ENCODE peak calls at places on chromosomes 1 and 21, in five cellular contexts. I, B, L, X and D are unnamed samples. For H3K4me1, the result is how much of the 10 kb centered on the place peaks cover.

GRCh38 chr1:183301239-183301638 is 115.2 kb downstream of the LAMC2 start:
- DNase-seq in I (no peak), B (no peak), L (no peak), X (no peak), D (no peak)

GRCh38 chr1:8197493-8198282 is 120.2 kb upstream of the SLC45A1 start:
- DNase-seq in I (no peak), B (no peak), L (peak), X (peak), D (no peak)

GRCh38 chr1:53326088-53326597 is 1.7 kb downstream of the LRP8 start:
- DNase-seq in I (peak), B (peak), L (peak), X (peak), D (peak)

GRCh38 chr1:24201941-24202440 is 14.9 kb upstream of the IFNLR1 start:
- DNase-seq in I (peak), B (peak), L (peak), X (peak), D (peak)

GRCh38 chr1:224710196-224710595 is 94.1 kb downstream of the CNIH3 start:
- DNase-seq in I (no peak), B (no peak), L (peak), X (no peak), D (no peak)

GRCh38 chr1:183569141-183569540 is 21.1 kb downstream of the NCF2 start:
- DNase-seq in I (no peak), B (no peak), L (no peak), X (peak), D (no peak)

GRCh38 chr1:152049291-152050073 is 12.7 kb upstream of the S100A11 start:
- DNase-seq in I (no peak), B (no peak), L (peak), X (no peak), D (no peak)

GRCh38 chr1:84434756-84435142 is 36.5 kb downstream of the DNASE2B start:
- DNase-seq in I (no peak), B (no peak), L (no peak), X (no peak), D (no peak)

GRCh38 chr1:15153842-15154479 is 414 bp downstream of the TMEM51 start:
- DNase-seq in I (peak), B (no peak), L (peak), X (peak), D (peak)

GRCh38 chr1:206705187-206705586 is 20.5 kb downstream of the MAPKAPK2 start:
- DNase-seq in I (peak), B (no peak), L (peak), X (peak), D (no peak)

GRCh38 chr1:59730759-59731478 is 83.8 kb upstream of the HOOK1 start:
- DNase-seq in I (no peak), B (no peak), L (peak), X (peak), D (peak)

GRCh38 chr1:187476671-187477070 is 647.9 kb downstream of the PLA2G4A start:
- DNase-seq in I (peak), B (no peak), L (peak), X (no peak), D (no peak)

GRCh38 chr1:171803056-171803455 is 21.6 kb downstream of the METTL13 start:
- DNase-seq in I (no peak), B (no peak), L (peak), X (no peak), D (no peak)

GRCh38 chr1:226425431-226426031 is 17.6 kb upstream of the PARP1 start:
- DNase-seq in I (no peak), B (peak), L (no peak), X (no peak), D (no peak)

GRCh38 chr1:146031476-146031875 is 9.9 kb upstream of the HJV start:
- DNase-seq in I (no peak), B (no peak), L (no peak), X (no peak), D (no peak)

DNA sequence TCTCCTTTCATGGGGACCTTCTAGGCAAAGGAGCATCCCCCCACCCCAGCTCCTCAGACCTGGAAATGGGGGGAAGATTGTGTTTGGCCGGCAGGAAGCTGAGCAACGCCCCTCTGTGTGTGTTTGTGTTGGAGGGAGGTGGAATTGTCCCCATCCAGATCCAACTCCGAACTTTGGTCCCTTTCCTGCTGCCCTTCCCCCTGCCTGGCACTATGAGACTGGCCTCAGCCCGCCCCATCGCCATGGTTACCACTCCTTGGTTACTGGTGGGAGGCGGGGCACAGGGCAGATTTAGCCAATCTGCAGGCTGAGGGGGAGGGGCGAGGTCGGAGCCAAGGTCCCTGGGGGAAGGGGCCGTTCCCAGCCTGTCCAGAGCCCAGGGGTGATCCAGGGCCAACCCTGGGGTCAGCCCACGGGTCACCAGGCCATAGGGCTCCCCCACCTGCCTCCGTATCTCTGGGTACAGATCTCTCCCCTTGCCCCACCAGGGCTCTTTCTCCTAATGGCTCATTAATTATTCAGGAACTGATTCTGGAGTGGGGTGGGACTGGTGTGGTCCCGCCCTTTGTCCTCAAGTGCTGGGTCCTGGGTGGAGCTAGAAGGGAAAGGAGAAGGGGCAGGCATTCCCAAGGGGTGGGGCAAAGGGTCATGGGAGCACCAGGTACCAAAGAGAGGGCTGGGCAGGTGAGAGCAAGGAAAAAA is 15.2 kb downstream of the PTPRF start:
- DNase-seq in I (peak), B (no peak), L (peak), X (peak), D (peak)
- H3K4me1 ChIP-seq in I (half or more), B (under half), L (under half), X (half or more), D (half or more)

DNA sequence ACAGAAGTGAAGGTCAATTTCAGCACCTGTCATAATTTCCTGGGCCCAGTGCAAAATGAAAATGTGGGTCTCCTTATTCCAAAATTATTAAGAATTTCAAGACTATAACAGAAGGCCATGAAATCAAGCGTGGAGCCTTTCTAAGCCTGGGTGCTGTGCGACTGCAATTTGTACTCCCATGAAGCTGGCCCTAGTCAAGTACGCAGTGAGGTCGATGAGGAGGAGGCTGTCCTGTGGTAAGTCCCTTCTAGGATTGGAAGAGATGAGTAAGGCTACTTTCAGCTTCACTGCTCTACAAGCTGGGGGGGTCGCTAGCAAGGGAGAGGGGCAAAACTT is 449 bp upstream of the NUDC start:
- DNase-seq in I (no peak), B (no peak), L (no peak), X (no peak), D (no peak)
- H3K4me3 ChIP-seq in I (peak), B (no peak), L (peak), X (no peak), D (peak)

DNA sequence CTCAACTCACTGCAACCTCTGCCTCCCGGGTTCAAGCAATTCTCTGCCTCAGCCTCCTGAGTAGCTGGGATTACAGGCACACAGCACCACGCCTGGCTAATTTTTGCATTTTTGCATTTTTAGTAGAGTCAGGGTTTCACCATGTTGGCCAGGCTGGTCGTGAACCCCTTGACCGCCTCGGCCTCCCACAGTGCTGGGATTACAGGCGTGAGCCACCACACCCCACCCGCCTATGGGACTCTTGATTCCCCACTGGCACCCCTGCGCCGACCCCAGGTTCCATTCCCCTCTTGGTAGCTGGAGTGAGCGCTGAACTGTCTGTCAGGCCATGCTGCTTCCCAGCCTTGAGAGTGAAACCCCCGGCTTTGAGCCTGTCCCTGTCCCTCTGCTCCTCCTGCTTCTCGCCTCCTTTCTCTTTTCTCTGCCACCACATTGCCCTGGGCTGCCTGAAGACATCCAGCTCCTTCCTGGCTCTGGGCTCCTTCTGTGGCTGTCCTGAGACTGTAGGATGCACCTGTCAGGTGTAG is 48.8 kb downstream of the IER5 start:
- DNase-seq in I (no peak), B (no peak), L (no peak), X (no peak), D (no peak)
- H3K4me1 ChIP-seq in I (under half), B (half or more), L (under half), X (under half), D (under half)

GRCh38 chr1:220732137-220732536 is 16.0 kb upstream of the MTARC2 start:
- DNase-seq in I (no peak), B (no peak), L (peak), X (no peak), D (no peak)

GRCh38 chr1:220733090-220733569 is 15.0 kb upstream of the MTARC2 start:
- DNase-seq in I (peak), B (peak), L (peak), X (peak), D (peak)

GRCh38 chr1:220732621-220733020 is 15.5 kb upstream of the MTARC2 start:
- DNase-seq in I (no peak), B (no peak), L (no peak), X (no peak), D (no peak)

DNA sequence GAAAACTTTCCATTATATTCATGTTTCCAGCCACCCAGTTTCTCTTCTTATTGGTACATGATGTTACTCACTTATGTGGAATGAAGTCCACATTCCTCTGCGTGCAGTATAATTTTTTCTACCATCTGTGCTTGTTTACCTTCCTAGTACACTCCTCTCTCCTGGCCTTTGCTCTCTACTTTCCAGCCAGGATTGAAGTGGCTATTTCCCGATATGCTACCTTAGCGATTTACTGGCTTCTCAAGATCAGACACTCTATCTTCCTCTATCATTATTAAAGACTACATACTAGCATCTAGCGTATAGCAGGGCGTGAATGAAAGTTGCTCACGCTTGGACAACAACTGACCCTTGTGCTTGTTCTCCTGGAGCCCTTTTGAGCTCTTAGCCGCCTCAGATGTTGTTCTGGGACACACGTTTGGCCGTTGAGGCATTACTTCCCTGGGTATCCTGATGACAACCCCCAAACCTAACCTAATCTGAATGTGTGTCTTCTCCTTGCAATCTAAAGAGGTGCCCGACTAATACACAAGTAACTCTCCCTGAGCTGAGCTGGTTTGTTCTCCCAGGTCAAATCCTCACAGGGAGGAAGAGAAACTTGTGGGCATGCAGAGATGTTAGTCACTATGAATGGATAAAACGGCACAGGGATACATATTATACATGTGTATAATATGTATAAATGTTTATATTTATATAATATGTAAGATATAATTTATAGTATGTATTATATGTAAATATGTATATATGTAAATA is 13.4 kb upstream of the MTARC2 start:
- DNase-seq in I (no peak), B (no peak), L (peak), X (peak), D (no peak)
- H3K4me3 ChIP-seq in I (no peak), B (no peak), L (no peak), X (no peak), D (no peak)

DNA sequence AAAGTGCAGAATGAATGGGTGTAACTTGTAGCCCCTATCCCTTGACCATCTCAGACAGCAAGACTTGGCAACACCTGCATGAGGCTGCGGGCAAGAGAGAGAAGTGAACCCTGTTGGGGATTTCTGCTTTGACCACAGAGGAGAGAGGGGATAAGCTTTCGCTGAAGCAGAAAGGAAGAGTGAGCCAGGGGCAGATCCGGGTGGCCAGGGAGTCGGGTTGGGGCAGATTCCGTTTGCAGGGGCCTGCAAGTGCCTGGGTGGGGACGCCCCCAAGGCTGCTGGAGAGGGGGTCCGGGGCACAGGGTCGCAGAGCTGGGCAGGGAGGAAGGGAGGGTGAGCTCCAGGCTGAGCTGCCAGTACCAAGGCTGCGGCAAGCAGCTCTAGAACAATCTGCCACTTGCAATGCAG is 25.3 kb upstream of the PIK3CD start:
- DNase-seq in I (no peak), B (peak), L (no peak), X (no peak), D (no peak)
- H3K4me1 ChIP-seq in I (under half), B (half or more), L (under half), X (under half), D (under half)

GRCh38 chr1:1033731-1034437 is 14.0 kb downstream of the AGRN start:
- DNase-seq in I (peak), B (no peak), L (no peak), X (no peak), D (no peak)
- H3K4me3 ChIP-seq in I (peak), B (no peak), L (no peak), X (peak), D (peak)

GRCh38 chr21:41754481-41754891 is 12.4 kb downstream of the RIPK4 start:
- DNase-seq in I (peak), B (no peak), L (no peak), X (no peak), D (peak)

GRCh38 chr21:41755258-41755933 is 11.5 kb downstream of the RIPK4 start:
- DNase-seq in I (no peak), B (no peak), L (no peak), X (no peak), D (no peak)

GRCh38 chr21:41751621-41752020 is 15.2 kb downstream of the RIPK4 start:
- DNase-seq in I (no peak), B (no peak), L (no peak), X (peak), D (peak)

GRCh38 chr21:41752231-41752681 is 14.6 kb downstream of the RIPK4 start:
- DNase-seq in I (no peak), B (no peak), L (peak), X (peak), D (no peak)

GRCh38 chr21:41753001-41753725 is 13.7 kb downstream of the RIPK4 start:
- DNase-seq in I (no peak), B (no peak), L (no peak), X (no peak), D (no peak)
- H3K4me1 ChIP-seq in I (under half), B (under half), L (under half), X (under half), D (under half)

DNA sequence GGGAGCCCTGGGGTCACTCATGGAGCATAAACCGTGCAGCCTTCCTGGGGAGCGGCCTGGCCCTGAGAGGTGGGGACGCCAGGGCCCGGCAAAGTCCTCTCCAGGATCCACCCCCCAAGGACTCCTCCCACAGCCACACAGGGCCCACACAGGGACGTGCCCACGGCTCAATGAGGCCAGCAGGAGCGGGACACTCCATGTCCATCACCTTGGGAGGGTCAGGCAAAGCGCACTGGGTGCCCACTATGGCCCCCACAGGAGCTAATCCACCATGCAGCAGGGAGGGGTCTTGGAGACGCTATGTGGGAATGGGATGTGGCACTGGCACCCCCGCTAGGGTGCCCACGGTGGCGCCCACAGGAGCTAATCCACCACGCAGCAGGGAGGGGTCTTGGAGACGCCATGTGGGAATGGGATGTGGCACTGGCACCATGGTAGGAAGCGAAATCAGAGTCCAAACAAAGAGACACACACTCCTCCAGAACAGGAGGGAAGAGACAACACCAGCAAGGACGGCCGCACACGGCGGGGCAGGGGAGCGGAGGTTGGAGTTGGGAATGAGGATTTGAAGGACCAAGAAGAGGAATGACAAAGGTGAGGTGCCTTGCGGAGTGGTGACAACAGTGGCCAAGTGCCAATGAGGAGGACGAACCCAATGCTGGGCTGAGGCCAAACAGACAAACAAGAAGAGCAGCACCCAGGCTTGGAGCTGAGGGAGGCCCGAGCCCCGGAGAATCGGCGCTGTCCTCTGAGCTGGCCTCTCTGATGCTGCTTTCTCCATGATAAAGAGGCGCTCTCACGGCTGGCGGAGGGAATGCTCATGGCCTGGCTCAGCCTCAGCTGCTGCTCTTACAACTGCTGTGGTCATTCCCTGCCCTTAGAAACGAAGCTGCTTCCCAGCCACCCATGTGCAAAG is 18.1 kb upstream of the SLC19A1 start:
- DNase-seq in I (no peak), B (no peak), L (no peak), X (no peak), D (no peak)
- H3K4me3 ChIP-seq in I (no peak), B (no peak), L (no peak), X (no peak), D (no peak)